ENCODE peak calls at places on chromosome X, in six cellular contexts. X is AG20443; G is iris pigment epithelial cell; I is activated T-helper 1 cell treated with anti-CD3 and anti-CD28 coated beads, Interleukin-2, amount 50 U/mL, for 16 hours; V is Right ventricle myocardium superior; Y is T-cell. T is an unnamed sample.

GRCh38 chrX:267771-268261 is 13.4 kb upstream of the PLCXD1 start:
- DNase-seq in X (no peak), G (no peak), I (no peak), V (peak; percentile 26), Y (no peak), T (no peak)

GRCh38 chrX:132226169-132226568 is 6.9 kb upstream of the RAP2C start:
- DNase-seq in X (no peak), G (no peak), I (no peak), V (no peak), Y (no peak), T (no peak)

GRCh38 chrX:103464774-103465117 is 54.5 kb downstream of the RAB40A start:
- DNase-seq in X (peak; percentile 53), G (peak; percentile 66), I (peak; percentile 56), V (peak; percentile 62), Y (peak; percentile 67), T (peak; percentile 92)

GRCh38 chrX:119655125-119655524 is 37.8 kb downstream of the SEPTIN6 start:
- DNase-seq in X (peak; percentile 73), G (peak; percentile 95), I (peak; percentile 27), V (no peak), Y (no peak), T (peak; percentile 54)

GRCh38 chrX:134459683-134460004 is 321 bp upstream of the HPRT1 start:
- DNase-seq in X (no peak), G (peak; percentile 9), I (no peak), V (no peak), Y (peak; percentile 1), T (no peak)

GRCh38 chrX:101257448-101258259 is 33.5 kb downstream of the TAF7L start:
- DNase-seq in X (no peak), G (peak; percentile 51), I (no peak), V (no peak), Y (no peak), T (no peak)

GRCh38 chrX:134545524-134545923 is 85.6 kb downstream of the HPRT1 start:
- DNase-seq in X (no peak), G (no peak), I (no peak), V (no peak), Y (no peak), T (peak; percentile 32)

GRCh38 chrX:155718964-155719586 is 106.3 kb upstream of the TMLHE start:
- DNase-seq in X (peak; percentile 8), G (no peak), I (no peak), V (peak; percentile 28), Y (no peak), T (no peak)

GRCh38 chrX:9341305-9342201 is 123.3 kb upstream of the TBL1X start:
- DNase-seq in X (no peak), G (peak; percentile 80), I (peak; percentile 19), V (peak; percentile 81), Y (peak; percentile 54), T (peak; percentile 24)

GRCh38 chrX:52608961-52609360 is 45.7 kb downstream of the SSX7 start:
- DNase-seq in X (no peak), G (no peak), I (no peak), V (no peak), Y (no peak), T (no peak)

GRCh38 chrX:125340508-125340907 is 20.8 kb downstream of the TEX13C start:
- DNase-seq in X (no peak), G (no peak), I (no peak), V (no peak), Y (no peak), T (no peak)

GRCh38 chrX:72045552-72046277 is 86.0 kb downstream of the RTL5 start:
- DNase-seq in X (no peak), G (peak; percentile 43), I (no peak), V (no peak), Y (no peak), T (peak; percentile 76)

GRCh38 chrX:11349661-11350337 is 56.6 kb downstream of the AMELX start:
- DNase-seq in X (no peak), G (no peak), I (no peak), V (no peak), Y (no peak), T (peak; percentile 10)

GRCh38 chrX:153723351-153724251 is 586 bp downstream of the BCAP31 start:
- DNase-seq in X (peak; percentile 42), G (peak; percentile 47), I (no peak), V (no peak), Y (no peak), T (peak; percentile 79)

GRCh38 chrX:47956016-47956415 is 47.8 kb downstream of the ZNF182 start:
- DNase-seq in X (no peak), G (no peak), I (no peak), V (no peak), Y (no peak), T (no peak)

GRCh38 chrX:6021316-6022091 is 207.2 kb downstream of the NLGN4X start:
- DNase-seq in X (peak; percentile 2), G (peak; percentile 25), I (no peak), V (no peak), Y (no peak), T (peak; percentile 76)

GRCh38 chrX:38435130-38435529 is 82.7 kb downstream of the OTC start:
- DNase-seq in X (no peak), G (no peak), I (no peak), V (no peak), Y (no peak), T (no peak)

GRCh38 chrX:117972681-117973080 is 143.9 kb downstream of the KLHL13 start:
- DNase-seq in X (no peak), G (no peak), I (no peak), V (no peak), Y (no peak), T (peak; percentile 23)

GRCh38 chrX:150362599-150363481 is at the start of gene MAMLD1:
- DNase-seq in X (peak; percentile 75), G (peak; percentile 80), I (peak; percentile 24), V (peak; percentile 84), Y (no peak), T (peak; percentile 45)

GRCh38 chrX:64377753-64378152 is 17.5 kb downstream of the MTMR8 start:
- DNase-seq in X (no peak), G (no peak), I (no peak), V (no peak), Y (no peak), T (no peak)

GRCh38 chrX:137566746-137567473 is 983 bp downstream of the ZIC3 start:
- DNase-seq in X (no peak), G (no peak), I (no peak), V (no peak), Y (no peak), T (peak; percentile 49)

GRCh38 chrX:22033818-22034217 is 1.7 kb downstream of the PHEX start:
- DNase-seq in X (no peak), G (no peak), I (no peak), V (no peak), Y (no peak), T (no peak)

GRCh38 chrX:29071525-29071924 is 484.3 kb downstream of the IL1RAPL1 start:
- DNase-seq in X (peak; percentile 4), G (peak; percentile 36), I (no peak), V (no peak), Y (no peak), T (no peak)